ENCODE peak calls at places on chromosome 5, in four cellular contexts. Z, H, F and J are unnamed samples.

GRCh38 chr5:170751631-170752030 is 31.9 kb upstream of the GABRP start:
- DNase-seq in Z (no peak), H (no peak), F (no peak), J (no peak)

GRCh38 chr5:100840364-100840763 is 62.7 kb downstream of the ST8SIA4 start:
- DNase-seq in Z (peak), H (no peak), F (peak), J (no peak)

GRCh38 chr5:5644249-5644648 is 221.8 kb downstream of the ICE1 start:
- DNase-seq in Z (no peak), H (no peak), F (no peak), J (no peak)

GRCh38 chr5:1853531-1853930 is 29.2 kb downstream of the IRX4 start:
- DNase-seq in Z (no peak), H (no peak), F (no peak), J (no peak)

GRCh38 chr5:82163459-82164108 is 114.6 kb downstream of the RPS23 start:
- DNase-seq in Z (no peak), H (no peak), F (no peak), J (no peak)

GRCh38 chr5:61578858-61579503 is 246.9 kb downstream of the ZSWIM6 start:
- DNase-seq in Z (no peak), H (no peak), F (no peak), J (no peak)

GRCh38 chr5:27702339-27702820 is 664.0 kb upstream of the CDH9 start:
- DNase-seq in Z (no peak), H (no peak), F (no peak), J (no peak)

GRCh38 chr5:161483721-161484120 is 62.8 kb downstream of the GABRB2 start:
- DNase-seq in Z (no peak), H (no peak), F (no peak), J (no peak)

GRCh38 chr5:68631884-68632283 is 416.3 kb downstream of the PIK3R1 start:
- DNase-seq in Z (no peak), H (no peak), F (no peak), J (no peak)

GRCh38 chr5:134006119-134006514 is 1.3 kb upstream of the VDAC1 start:
- DNase-seq in Z (no peak), H (no peak), F (no peak), J (peak)

GRCh38 chr5:61304611-61305369 is 27.3 kb upstream of the ZSWIM6 start:
- DNase-seq in Z (no peak), H (peak), F (no peak), J (no peak)

GRCh38 chr5:152271420-152271819 is 133.7 kb downstream of the NMUR2 start:
- DNase-seq in Z (peak), H (peak), F (no peak), J (peak)

GRCh38 chr5:175344331-175345200 is 99.4 kb downstream of the DRD1 start:
- DNase-seq in Z (no peak), H (peak), F (no peak), J (no peak)

GRCh38 chr5:1516615-1517601 is 6.9 kb downstream of the LPCAT1 start:
- DNase-seq in Z (no peak), H (peak), F (no peak), J (peak)

GRCh38 chr5:89265511-89266169 is 382.7 kb upstream of the MEF2C start:
- DNase-seq in Z (no peak), H (no peak), F (no peak), J (no peak)

GRCh38 chr5:2727620-2728019 is 23.9 kb downstream of the IRX2 start:
- DNase-seq in Z (no peak), H (no peak), F (no peak), J (no peak)

GRCh38 chr5:142420521-142420920 is 95.7 kb upstream of the SPRY4 start:
- DNase-seq in Z (no peak), H (no peak), F (no peak), J (no peak)

GRCh38 chr5:161058751-161059150 is 206.7 kb upstream of the ATP10B start:
- DNase-seq in Z (no peak), H (no peak), F (no peak), J (no peak)

GRCh38 chr5:147613359-147613758 is 103.5 kb upstream of the DPYSL3 start:
- DNase-seq in Z (no peak), H (no peak), F (no peak), J (no peak)

GRCh38 chr5:94028001-94028400 is 286.6 kb upstream of the POU5F2 start:
- DNase-seq in Z (no peak), H (no peak), F (no peak), J (no peak)

GRCh38 chr5:5419291-5420210 is 2.9 kb upstream of the ICE1 start:
- DNase-seq in Z (no peak), H (peak), F (peak), J (peak)

GRCh38 chr5:128009399-128009798 is 74.2 kb upstream of the SLC12A2 start:
- DNase-seq in Z (no peak), H (no peak), F (no peak), J (no peak)

GRCh38 chr5:176653401-176653800 is 6.1 kb downstream of the TSPAN17 start:
- DNase-seq in Z (peak), H (no peak), F (peak), J (no peak)

GRCh38 chr5:123186762-123187161 is 97.7 kb downstream of the PRDM6 start:
- DNase-seq in Z (no peak), H (no peak), F (no peak), J (no peak)

GRCh38 chr5:53424691-53425597 is 55.5 kb upstream of the FST start:
- DNase-seq in Z (no peak), H (no peak), F (no peak), J (no peak)

GRCh38 chr5:37836173-37837100 is 3.4 kb downstream of the GDNF start:
- DNase-seq in Z (no peak), H (no peak), F (no peak), J (peak)

GRCh38 chr5:172686111-172686510 is 45.0 kb downstream of the NEURL1B start:
- DNase-seq in Z (no peak), H (no peak), F (no peak), J (no peak)

GRCh38 chr5:14143843-14144585 is 872 bp downstream of the TRIO start:
- DNase-seq in Z (no peak), H (no peak), F (peak), J (peak)

GRCh38 chr5:168155585-168155984 is 135.9 kb upstream of the WWC1 start:
- DNase-seq in Z (no peak), H (no peak), F (no peak), J (no peak)

GRCh38 chr5:145681686-145682085 is 153.5 kb downstream of the PRELID2 start:
- DNase-seq in Z (peak), H (peak), F (peak), J (peak)

GRCh38 chr5:139745800-139746690 is 49.6 kb upstream of the PSD2 start:
- DNase-seq in Z (no peak), H (peak), F (peak), J (peak)
- TF ChIP-seq NR2C2 in Z (no peak), H (no peak), F (no peak), J (no peak)

DNA sequence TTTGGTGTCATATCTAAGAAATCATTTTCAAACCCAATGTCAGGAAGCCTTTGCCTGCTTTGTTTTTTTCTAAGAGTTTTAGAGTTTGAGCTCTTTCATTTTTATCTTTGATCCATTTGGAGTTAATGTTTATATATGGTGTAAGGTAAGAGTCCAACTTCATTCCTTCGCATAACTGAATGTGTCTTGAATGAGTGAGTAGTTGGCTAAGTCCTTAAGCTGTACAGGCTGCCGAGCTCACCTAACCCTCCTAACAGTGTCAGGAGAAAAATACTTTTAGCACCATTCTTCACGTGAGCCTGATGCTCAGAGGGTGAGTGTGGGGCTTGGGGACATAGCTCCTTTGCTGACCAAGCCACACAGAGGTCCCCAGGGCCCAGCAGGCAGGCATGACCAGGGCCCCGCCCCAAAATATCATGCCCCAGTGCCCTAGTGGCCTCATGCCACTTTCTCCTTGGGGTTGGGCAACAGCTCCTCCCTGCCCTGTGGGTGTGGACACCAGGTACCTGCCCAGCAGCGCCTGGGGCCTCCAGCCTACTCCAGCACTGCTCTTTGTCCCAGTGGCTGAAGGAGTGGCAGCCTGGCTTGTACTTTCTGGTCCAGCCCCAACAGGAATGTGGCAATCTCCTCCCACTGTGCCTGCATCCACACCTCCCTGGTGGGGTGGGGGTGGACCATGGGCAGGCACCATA is 17.2 kb downstream of the PPARGC1B start:
- DNase-seq in Z (no peak), H (no peak), F (no peak), J (no peak)
- TF ChIP-seq NR2C2 in Z (no peak), H (no peak), F (no peak), J (no peak)

DNA sequence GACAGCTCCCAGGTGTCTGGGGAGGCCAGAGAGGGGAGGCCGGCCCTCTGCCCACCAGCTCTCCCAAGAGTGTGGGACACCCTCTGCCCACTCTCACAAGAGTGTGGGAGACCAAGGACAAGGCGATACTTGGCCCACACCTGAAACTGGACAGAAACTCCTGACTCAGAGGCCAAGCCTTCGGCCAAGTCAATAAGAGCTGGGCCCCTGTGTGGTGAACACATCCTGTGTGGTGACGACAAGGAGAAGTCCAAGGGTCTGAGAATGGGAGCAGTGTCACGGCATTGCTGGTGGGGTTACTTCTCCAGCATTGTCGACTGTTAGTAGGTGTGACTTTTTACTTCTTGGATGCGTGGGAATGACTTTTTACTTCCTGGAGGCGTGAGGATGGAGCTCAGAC is 14.6 kb upstream of the F2RL1 start:
- DNase-seq in Z (no peak), H (peak), F (no peak), J (no peak)
- TF ChIP-seq NR2C2 in Z (no peak), H (no peak), F (no peak), J (no peak)

GRCh38 chr5:36502608-36503007 is 103.8 kb upstream of the SLC1A3 start:
- DNase-seq in Z (no peak), H (no peak), F (no peak), J (no peak)

GRCh38 chr5:36507332-36507952 is 99.0 kb upstream of the SLC1A3 start:
- DNase-seq in Z (peak), H (peak), F (peak), J (peak)

GRCh38 chr5:36505021-36505420 is 101.4 kb upstream of the SLC1A3 start:
- DNase-seq in Z (no peak), H (no peak), F (no peak), J (no peak)
- TF ChIP-seq NR2C2 in Z (no peak), H (no peak), F (no peak), J (no peak)

DNA sequence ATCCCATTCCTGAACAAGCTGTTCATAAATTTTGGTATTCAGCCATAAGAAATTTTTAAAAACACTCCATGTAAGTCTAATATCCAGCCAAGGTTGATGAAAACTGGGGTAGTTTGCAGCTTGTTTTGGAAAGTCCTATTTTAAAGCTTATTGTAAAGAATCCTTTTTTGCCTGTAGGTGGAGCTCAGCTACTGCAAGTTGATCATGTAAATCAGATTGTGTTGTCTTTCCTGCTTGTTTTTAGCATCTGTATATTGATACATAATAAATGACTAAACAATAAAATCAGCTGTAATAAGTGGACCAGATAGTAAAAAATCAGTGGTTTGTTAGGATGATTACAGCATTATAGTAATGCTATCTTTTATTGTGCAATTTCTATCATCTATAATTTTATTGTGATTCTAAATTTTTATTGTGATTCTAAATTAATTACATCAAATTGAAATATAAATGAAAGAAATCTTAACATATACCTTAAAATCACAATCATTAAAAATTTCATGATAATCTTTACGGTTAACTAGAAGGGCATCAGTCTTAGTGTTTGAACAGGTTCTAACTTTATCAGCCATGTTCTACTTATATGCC is 42.4 kb downstream of the CWC27 start:
- DNase-seq in Z (peak), H (peak), F (peak), J (no peak)
- TF ChIP-seq NR2C2 in Z (no peak), H (no peak), F (no peak), J (no peak)

DNA sequence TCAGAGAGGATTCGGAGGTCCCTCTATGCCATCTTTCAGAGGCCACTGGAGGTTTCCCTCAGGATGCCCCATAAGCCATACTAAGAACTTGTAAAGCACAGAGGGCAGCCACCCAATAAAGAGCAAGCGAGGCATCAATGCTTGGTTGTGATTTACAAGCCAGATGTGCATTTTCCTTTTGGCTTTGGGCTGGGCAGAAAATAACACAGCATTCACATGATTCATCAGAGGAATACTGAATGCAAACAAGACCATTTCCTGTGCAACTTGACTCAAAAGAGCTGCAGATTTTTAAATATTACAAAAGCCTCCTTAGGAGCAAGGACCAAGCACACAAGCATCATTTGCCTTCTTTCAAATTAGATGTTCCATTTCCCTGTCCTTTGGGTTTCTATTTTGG is 208.0 kb downstream of the SEMA5A start:
- DNase-seq in Z (no peak), H (no peak), F (no peak), J (no peak)
- TF ChIP-seq NR2C2 in Z (no peak), H (no peak), F (no peak), J (no peak)

DNA sequence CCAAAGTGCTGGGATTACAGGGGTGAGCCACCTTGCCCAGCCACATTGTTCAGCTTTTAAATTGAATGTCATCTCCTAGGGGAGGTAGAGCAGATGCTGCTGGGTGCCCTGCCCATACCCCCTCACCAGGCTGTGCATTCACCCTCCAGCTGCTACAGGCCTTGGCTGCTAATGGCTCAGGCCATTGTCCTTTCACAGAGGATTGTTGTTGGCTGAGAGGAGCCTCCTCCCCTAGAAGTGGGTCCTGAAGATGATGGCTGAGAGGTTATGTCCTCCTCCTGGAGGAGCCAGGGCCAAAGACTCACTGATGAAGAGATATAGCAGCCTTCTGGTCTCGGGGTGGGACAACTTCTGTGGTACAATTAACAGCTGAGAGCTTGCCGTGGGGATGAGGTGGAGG is 74.6 kb downstream of the PHAX start:
- DNase-seq in Z (no peak), H (no peak), F (no peak), J (no peak)
- TF ChIP-seq NR2C2 in Z (no peak), H (no peak), F (no peak), J (no peak)